ENCODE peak calls at places on chromosomes 11 and 22, in four cellular contexts. D is OCI-LY7, M is left ventricle myocardium inferior, C is heart left ventricle. R is an unnamed sample.
A peak's percentile ranks its signal among the peaks of the same experiment; 100 is the strongest.

GRCh38 chr22:24505337-24505736 is 10.2 kb downstream of the UPB1 start:
- DNase-seq in D (no peak), M (no peak), C (no peak), R (no peak)

GRCh38 chr11:97259884-97260283 is 870.1 kb downstream of the JRKL start:
- DNase-seq in D (no peak), M (no peak), C (no peak), R (no peak)

GRCh38 chr11:88292156-88292844 is 45.2 kb downstream of the CTSC start:
- DNase-seq in D (no peak), M (no peak), C (no peak), R (no peak)

GRCh38 chr11:110984147-110984546 is 261.4 kb upstream of the POU2AF2 start:
- DNase-seq in D (no peak), M (no peak), C (no peak), R (no peak)

GRCh38 chr22:49509016-49509415 is 318.7 kb downstream of the BRD1 start:
- DNase-seq in D (no peak), M (no peak), C (no peak), R (no peak)

GRCh38 chr11:34339149-34340064 is 18.4 kb downstream of the ABTB2 start:
- DNase-seq in D (no peak), M (no peak), C (no peak), R (no peak)

GRCh38 chr11:111980062-111980461 is 42.9 kb downstream of the DIXDC1 start:
- DNase-seq in D (no peak), M (no peak), C (no peak), R (no peak)

GRCh38 chr22:47146941-47147340 is 384.5 kb downstream of the TBC1D22A start:
- DNase-seq in D (no peak), M (no peak), C (no peak), R (peak; percentile 36)

GRCh38 chr22:47433627-47434026 is 671.2 kb downstream of the TBC1D22A start:
- DNase-seq in D (no peak), M (no peak), C (no peak), R (no peak)

GRCh38 chr11:28110108-28110838 is 2.1 kb downstream of the METTL15 start:
- DNase-seq in D (peak; percentile 74), M (peak; percentile 68), C (peak; percentile 81), R (peak; percentile 84)

GRCh38 chr11:77082838-77083552 is 16.2 kb downstream of the CAPN5 start:
- DNase-seq in D (no peak), M (peak; percentile 58), C (peak; percentile 75), R (peak; percentile 78)

GRCh38 chr11:59076876-59077571 is 9.1 kb upstream of the GLYATL1B start:
- DNase-seq in D (peak; percentile 87), M (no peak), C (no peak), R (no peak)

GRCh38 chr11:19642185-19642591 is 70.4 kb upstream of the NAV2 start:
- DNase-seq in D (no peak), M (peak; percentile 24), C (no peak), R (peak; percentile 44)

GRCh38 chr11:46112961-46113617 is 8.2 kb downstream of the PHF21A start:
- DNase-seq in D (peak; percentile 80), M (no peak), C (no peak), R (no peak)

GRCh38 chr11:12088531-12088930 is 21.9 kb upstream of the MICAL2 start:
- DNase-seq in D (no peak), M (no peak), C (no peak), R (no peak)
- H3K4me1 ChIP-seq in D (peaks cover 11% of the 10 kb centered on the region), M (peaks cover 82% of the 10 kb centered on the region), C (peaks cover 46% of the 10 kb centered on the region), R (peaks cover 24% of the 10 kb centered on the region)

GRCh38 chr11:69585385-69585784 is 55.6 kb upstream of the CCND1 start:
- DNase-seq in D (no peak), M (no peak), C (no peak), R (no peak)

GRCh38 chr11:69587454-69588081 is 53.4 kb upstream of the CCND1 start:
- DNase-seq in D (no peak), M (no peak), C (no peak), R (no peak)

GRCh38 chr11:69592986-69593385 is 48.0 kb upstream of the CCND1 start:
- DNase-seq in D (no peak), M (no peak), C (no peak), R (no peak)

GRCh38 chr11:69584160-69584559 is 56.8 kb upstream of the CCND1 start:
- DNase-seq in D (no peak), M (no peak), C (no peak), R (no peak)

GRCh38 chr11:69588270-69588669 is 52.7 kb upstream of the CCND1 start:
- DNase-seq in D (no peak), M (no peak), C (no peak), R (no peak)
- H3K4me1 ChIP-seq in D (no peaks in the 10 kb centered on the region), M (peaks cover 5% of the 10 kb centered on the region), C (no peaks in the 10 kb centered on the region), R (no peaks in the 10 kb centered on the region)

GRCh38 chr11:75147875-75148263 is 3.0 kb upstream of the SLCO2B1 start:
- DNase-seq in D (no peak), M (peak; percentile 51), C (no peak), R (peak; percentile 42)
- H3K4me1 ChIP-seq in D (peaks cover 31% of the 10 kb centered on the region), M (peaks cover 55% of the 10 kb centered on the region), C (peaks cover 5% of the 10 kb centered on the region), R (peaks cover 3% of the 10 kb centered on the region)

GRCh38 chr11:117020287-117020686 is 77.9 kb downstream of the SIK3 start:
- DNase-seq in D (no peak), M (no peak), C (no peak), R (no peak)

GRCh38 chr11:117019871-117020270 is 78.4 kb downstream of the SIK3 start:
- DNase-seq in D (no peak), M (no peak), C (no peak), R (no peak)

GRCh38 chr11:117020873-117021564 is 77.2 kb downstream of the SIK3 start:
- DNase-seq in D (no peak), M (no peak), C (no peak), R (no peak)

GRCh38 chr11:117022526-117022925 is 75.7 kb downstream of the SIK3 start:
- DNase-seq in D (no peak), M (no peak), C (no peak), R (no peak)

GRCh38 chr11:117023178-117023577 is 75.0 kb downstream of the SIK3 start:
- DNase-seq in D (no peak), M (no peak), C (no peak), R (no peak)
- H3K4me1 ChIP-seq in D (peaks cover 38% of the 10 kb centered on the region), M (peaks cover 63% of the 10 kb centered on the region), C (no peaks in the 10 kb centered on the region), R (peaks cover 17% of the 10 kb centered on the region)

GRCh38 chr11:12749442-12749841 is 75.2 kb downstream of the TEAD1 start:
- DNase-seq in D (no peak), M (no peak), C (no peak), R (no peak)
- H3K4me1 ChIP-seq in D (no peaks in the 10 kb centered on the region), M (peaks cover 80% of the 10 kb centered on the region), C (peaks cover 19% of the 10 kb centered on the region), R (peaks cover 87% of the 10 kb centered on the region)